ENCODE peak calls at places on chromosomes 4 and X, in nine cellular contexts. W is HCT116, Z is endodermal cell, B is ascending aorta, A is uterus, U is GM12865, Y is AG04449, R is astrocyte, J is HFFc6. P is an unnamed sample.

GRCh38 chr4:26753642-26754041 is 107.0 kb upstream of the STIM2 start:
- DNase-seq in W (no peak), J (no peak), R (peak), U (no peak), Z (no peak), B (no peak), A (no peak), Y (no peak), P (peak)

GRCh38 chr4:14225683-14226207 is 598.2 kb upstream of the BOD1L1 start:
- DNase-seq in U (no peak), J (no peak), Y (no peak), B (no peak), A (no peak), Z (no peak), W (no peak), R (no peak), P (peak)

GRCh38 chr4:69977582-69977981 is 12.1 kb upstream of the CSN2 start:
- DNase-seq in R (peak), J (no peak), Y (no peak), A (no peak), W (no peak), B (no peak), Z (no peak), U (no peak), P (no peak)

GRCh38 chrX:28659269-28659668 is 72.0 kb downstream of the IL1RAPL1 start:
- DNase-seq in W (no peak), U (peak), R (no peak), B (no peak), Y (no peak), A (no peak), Z (peak), J (no peak), P (no peak)

GRCh38 chr4:73707918-73708577 is 32.3 kb upstream of the CXCL8 start:
- DNase-seq in W (peak), B (peak), Y (peak), R (peak), J (peak), A (peak), Z (no peak), U (no peak), P (peak)

GRCh38 chr4:37892641-37893040 is 1.8 kb downstream of the TBC1D1 start:
- DNase-seq in J (no peak), A (no peak), B (no peak), Y (no peak), U (peak), Z (no peak), R (no peak), W (no peak), P (no peak)

GRCh38 chr4:75513529-75514130 is 573 bp downstream of the RCHY1 start:
- DNase-seq in Z (no peak), B (no peak), Y (no peak), W (no peak), A (no peak), J (no peak), R (no peak), U (no peak), P (no peak)

GRCh38 chr4:149493492-149493891 is 322.2 kb downstream of the IQCM start:
- DNase-seq in R (peak), J (no peak), W (no peak), B (no peak), Y (no peak), A (no peak), Z (no peak), U (no peak), P (no peak)

GRCh38 chr4:21134994-21135393 is 434.7 kb downstream of the PACRGL start:
- DNase-seq in B (no peak), A (no peak), W (no peak), Y (no peak), Z (no peak), U (peak), J (peak), R (peak), P (peak)

GRCh38 chr4:54737421-54737820 is 79.7 kb downstream of the KIT start:
- DNase-seq in J (no peak), Y (no peak), U (no peak), B (no peak), W (no peak), Z (no peak), R (no peak), A (no peak), P (no peak)

DNA sequence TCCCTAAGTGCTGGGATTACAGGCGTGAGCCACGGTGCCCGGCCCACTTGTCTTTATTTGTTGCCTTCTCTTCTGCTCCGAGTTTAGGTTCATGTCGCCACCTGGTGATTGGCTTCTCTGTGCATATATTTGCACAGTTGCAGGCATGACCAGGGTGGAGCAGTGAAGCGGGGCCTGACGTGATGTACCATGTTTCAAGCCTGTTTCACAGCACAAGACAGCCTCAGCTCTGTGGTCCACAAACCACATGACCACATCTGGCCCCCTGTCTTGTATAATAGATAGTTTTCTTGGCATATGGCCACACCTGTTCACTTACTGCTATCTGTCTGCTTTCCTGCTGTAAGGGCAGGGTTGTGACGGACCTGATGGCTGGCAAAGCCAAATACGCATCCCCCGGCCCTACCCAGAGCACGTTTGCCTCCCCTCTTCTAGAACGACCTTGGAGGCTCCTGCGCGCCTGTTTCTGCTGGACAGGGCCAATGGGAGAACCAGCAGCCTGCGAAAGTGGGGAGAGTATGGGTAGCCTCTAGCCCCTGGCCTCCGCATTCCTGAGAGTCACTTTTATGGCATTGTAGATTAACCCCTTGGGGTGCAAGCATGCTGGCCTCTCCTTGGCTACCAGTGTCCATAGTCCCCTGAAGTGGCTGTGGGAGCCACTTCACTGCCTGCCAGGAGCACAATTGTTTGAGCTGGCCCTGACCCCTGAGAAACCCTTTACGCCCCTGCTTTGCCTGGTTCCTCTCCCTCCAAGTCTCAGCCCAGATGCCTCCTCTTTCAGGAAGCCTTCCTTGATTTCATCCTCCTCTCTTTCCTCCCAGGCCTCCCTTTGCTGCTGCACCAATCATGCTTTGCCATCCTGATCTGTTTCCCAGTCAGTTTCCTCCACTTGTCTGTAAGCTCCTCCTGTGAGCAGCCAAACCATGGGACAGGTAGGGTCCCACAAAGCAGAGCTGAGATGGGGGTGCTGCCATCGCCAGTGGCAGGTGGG is 6.0 kb upstream of the SH3TC1 start:
- DNase-seq in R (peak), Z (no peak), Y (no peak), U (peak), J (no peak), A (no peak), W (peak), B (no peak), P (no peak)
- TF ChIP-seq CTCF in R (no peak), Z (peak), Y (peak), U (peak), J (peak), A (no peak), W (no peak), B (no peak), P (peak)

DNA sequence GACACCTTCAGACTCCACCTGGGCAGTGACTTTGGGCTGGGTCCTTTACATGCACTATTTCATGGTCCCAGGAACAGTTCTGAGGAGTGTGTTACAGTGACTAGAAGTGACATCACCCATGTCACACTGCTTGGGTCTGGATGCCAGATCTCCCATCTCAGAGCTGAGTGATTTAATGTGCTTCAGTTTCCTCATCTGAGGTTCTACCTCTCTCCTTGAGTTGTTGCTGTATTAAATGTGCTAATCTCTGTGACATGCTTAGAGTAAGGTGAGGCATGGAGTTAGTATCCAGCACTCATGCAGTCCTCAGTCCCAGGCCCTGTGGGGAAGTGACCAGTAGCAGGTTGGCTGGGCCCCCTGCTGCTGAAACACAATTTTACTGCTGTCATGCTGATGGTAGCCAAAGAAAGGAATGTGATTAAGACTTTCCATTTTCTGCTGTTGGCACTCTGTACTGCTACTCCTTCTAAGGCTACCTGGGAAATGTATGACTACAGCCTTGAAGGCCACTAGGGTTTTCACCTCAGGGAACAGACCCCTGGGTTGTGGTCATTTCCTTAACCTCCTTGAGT is 639.6 kb downstream of the MID1IP1 start:
- DNase-seq in Y (no peak), B (no peak), U (peak), A (no peak), J (no peak), R (no peak), Z (no peak), W (no peak), P (no peak)
- TF ChIP-seq CTCF in Y (no peak), B (no peak), U (no peak), A (no peak), J (no peak), R (no peak), Z (no peak), W (no peak), P (no peak)

DNA sequence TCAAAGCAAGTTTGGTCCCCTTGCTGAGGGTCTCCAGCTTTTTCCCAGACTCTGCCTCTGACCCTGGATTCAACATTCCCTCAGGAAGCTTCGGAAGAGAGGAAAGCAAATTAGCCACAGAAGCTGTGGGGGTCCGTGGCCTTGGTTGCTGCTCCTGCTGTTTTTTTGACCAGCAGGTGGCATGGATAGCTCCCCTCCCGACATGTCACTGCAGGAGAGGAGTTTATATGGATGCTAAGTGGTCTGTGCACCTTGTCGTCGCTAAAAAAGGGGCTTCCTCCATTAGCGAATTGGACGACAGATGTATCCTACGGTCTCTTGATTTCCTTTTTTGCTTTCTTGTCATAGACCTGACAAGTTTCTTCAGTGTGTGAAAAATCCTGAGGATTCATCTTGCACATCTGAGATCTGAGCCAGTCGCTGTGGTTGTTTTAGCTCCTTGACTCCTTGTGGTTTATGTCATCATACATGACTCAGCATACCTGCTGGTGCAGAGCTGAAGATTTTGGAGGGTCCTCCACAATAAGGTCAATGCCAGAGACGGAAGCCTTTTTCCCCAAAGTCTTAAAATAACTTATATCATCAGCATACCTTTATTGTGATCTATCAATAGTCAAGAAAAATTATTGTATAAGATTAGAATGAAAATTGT is 70.2 kb downstream of the CD38 start:
- DNase-seq in Z (no peak), R (peak), W (peak), A (no peak), Y (no peak), U (no peak), B (no peak), J (no peak), P (no peak)
- TF ChIP-seq CTCF in Z (no peak), R (no peak), W (no peak), A (no peak), Y (no peak), U (no peak), B (no peak), J (no peak), P (no peak)

GRCh38 chrX:136954930-136955329 is 74.4 kb upstream of the RBMX start:
- DNase-seq in B (no peak), Z (no peak), J (peak), A (no peak), Y (no peak), R (peak), U (peak), W (peak), P (no peak)
- TF ChIP-seq CTCF in B (no peak), Z (peak), J (peak), A (peak), Y (peak), R (peak), U (no peak), W (peak), P (peak)